ENCODE peak calls at places on chromosomes 12 and 14, in eight cellular contexts. One of them, this sample, is unnamed.

GRCh38 chr14:78595797-78596196 is 425.6 kb downstream of the NRXN3 start:
- DNase-seq in dorsolateral prefrontal cortex: no peak
- DNase-seq in IMR-90: no peak
- DNase-seq in SJSA1: no peak
- DNase-seq in Peyer's patch: no peak
- DNase-seq in psoas muscle: no peak
- DNase-seq in right cardiac atrium: no peak
- DNase-seq in uterus: no peak
- DNase-seq in this sample: no peak

GRCh38 chr12:58346032-58346632 is 404.8 kb downstream of the ATP23 start:
- DNase-seq in dorsolateral prefrontal cortex: no peak
- DNase-seq in IMR-90: peak
- DNase-seq in SJSA1: no peak
- DNase-seq in Peyer's patch: no peak
- DNase-seq in psoas muscle: no peak
- DNase-seq in right cardiac atrium: no peak
- DNase-seq in uterus: no peak
- DNase-seq in this sample: no peak

GRCh38 chr12:120689397-120690082 is 2.6 kb downstream of the MLEC start:
- DNase-seq in dorsolateral prefrontal cortex: no peak
- DNase-seq in IMR-90: no peak
- DNase-seq in SJSA1: no peak
- DNase-seq in Peyer's patch: no peak
- DNase-seq in psoas muscle: no peak
- DNase-seq in right cardiac atrium: no peak
- DNase-seq in uterus: no peak
- DNase-seq in this sample: no peak

GRCh38 chr14:54147285-54147684 is 190.7 kb upstream of the BMP4 start:
- DNase-seq in dorsolateral prefrontal cortex: no peak
- DNase-seq in IMR-90: peak
- DNase-seq in SJSA1: peak
- DNase-seq in Peyer's patch: no peak
- DNase-seq in psoas muscle: no peak
- DNase-seq in right cardiac atrium: no peak
- DNase-seq in uterus: no peak
- DNase-seq in this sample: no peak

GRCh38 chr12:92028039-92028709 is 117.5 kb downstream of the BTG1 start:
- DNase-seq in dorsolateral prefrontal cortex: no peak
- DNase-seq in IMR-90: no peak
- DNase-seq in SJSA1: no peak
- DNase-seq in Peyer's patch: no peak
- DNase-seq in psoas muscle: no peak
- DNase-seq in right cardiac atrium: no peak
- DNase-seq in uterus: peak
- DNase-seq in this sample: no peak

GRCh38 chr14:38143651-38144505 is 63.8 kb upstream of the SSTR1 start:
- DNase-seq in dorsolateral prefrontal cortex: no peak
- DNase-seq in IMR-90: peak
- DNase-seq in SJSA1: no peak
- DNase-seq in Peyer's patch: no peak
- DNase-seq in psoas muscle: no peak
- DNase-seq in right cardiac atrium: no peak
- DNase-seq in uterus: no peak
- DNase-seq in this sample: no peak

GRCh38 chr12:89506050-89506449 is 18.5 kb downstream of the GALNT4 start:
- DNase-seq in dorsolateral prefrontal cortex: no peak
- DNase-seq in IMR-90: no peak
- DNase-seq in SJSA1: no peak
- DNase-seq in Peyer's patch: no peak
- DNase-seq in psoas muscle: no peak
- DNase-seq in right cardiac atrium: no peak
- DNase-seq in uterus: no peak
- DNase-seq in this sample: no peak

GRCh38 chr14:104594310-104595046 is 10.1 kb downstream of the TMEM179 start:
- DNase-seq in dorsolateral prefrontal cortex: no peak
- DNase-seq in IMR-90: no peak
- DNase-seq in SJSA1: no peak
- DNase-seq in Peyer's patch: no peak
- DNase-seq in psoas muscle: peak
- DNase-seq in right cardiac atrium: peak
- DNase-seq in uterus: no peak
- DNase-seq in this sample: no peak

GRCh38 chr14:89828473-89829200 is 125.9 kb downstream of the EFCAB11 start:
- DNase-seq in dorsolateral prefrontal cortex: no peak
- DNase-seq in IMR-90: peak
- DNase-seq in SJSA1: no peak
- DNase-seq in Peyer's patch: no peak
- DNase-seq in psoas muscle: no peak
- DNase-seq in right cardiac atrium: no peak
- DNase-seq in uterus: no peak
- DNase-seq in this sample: no peak

GRCh38 chr14:85221832-85222231 is 308.1 kb upstream of the FLRT2 start:
- DNase-seq in dorsolateral prefrontal cortex: no peak
- DNase-seq in IMR-90: no peak
- DNase-seq in SJSA1: no peak
- DNase-seq in Peyer's patch: no peak
- DNase-seq in psoas muscle: no peak
- DNase-seq in right cardiac atrium: no peak
- DNase-seq in uterus: no peak
- DNase-seq in this sample: no peak

GRCh38 chr14:75643985-75644384 is 16.7 kb downstream of the ERG28 start:
- DNase-seq in dorsolateral prefrontal cortex: no peak
- DNase-seq in IMR-90: peak
- DNase-seq in SJSA1: no peak
- DNase-seq in Peyer's patch: no peak
- DNase-seq in psoas muscle: no peak
- DNase-seq in right cardiac atrium: no peak
- DNase-seq in uterus: no peak
- DNase-seq in this sample: no peak

GRCh38 chr14:91261115-91261514 is 16.6 kb upstream of the GPR68 start:
- DNase-seq in dorsolateral prefrontal cortex: no peak
- DNase-seq in IMR-90: no peak
- DNase-seq in SJSA1: no peak
- DNase-seq in Peyer's patch: no peak
- DNase-seq in psoas muscle: no peak
- DNase-seq in right cardiac atrium: no peak
- DNase-seq in uterus: no peak
- DNase-seq in this sample: no peak

GRCh38 chr12:94187351-94187750 is 39.0 kb downstream of the PLXNC1 start:
- DNase-seq in dorsolateral prefrontal cortex: no peak
- DNase-seq in IMR-90: no peak
- DNase-seq in SJSA1: no peak
- DNase-seq in Peyer's patch: no peak
- DNase-seq in psoas muscle: no peak
- DNase-seq in right cardiac atrium: no peak
- DNase-seq in uterus: no peak
- DNase-seq in this sample: no peak

GRCh38 chr14:22547948-22548750 is 40.9 kb downstream of the DAD1 start:
- DNase-seq in dorsolateral prefrontal cortex: no peak
- DNase-seq in IMR-90: no peak
- DNase-seq in SJSA1: no peak
- DNase-seq in Peyer's patch: no peak
- DNase-seq in psoas muscle: no peak
- DNase-seq in right cardiac atrium: no peak
- DNase-seq in uterus: no peak
- DNase-seq in this sample: no peak

DNA sequence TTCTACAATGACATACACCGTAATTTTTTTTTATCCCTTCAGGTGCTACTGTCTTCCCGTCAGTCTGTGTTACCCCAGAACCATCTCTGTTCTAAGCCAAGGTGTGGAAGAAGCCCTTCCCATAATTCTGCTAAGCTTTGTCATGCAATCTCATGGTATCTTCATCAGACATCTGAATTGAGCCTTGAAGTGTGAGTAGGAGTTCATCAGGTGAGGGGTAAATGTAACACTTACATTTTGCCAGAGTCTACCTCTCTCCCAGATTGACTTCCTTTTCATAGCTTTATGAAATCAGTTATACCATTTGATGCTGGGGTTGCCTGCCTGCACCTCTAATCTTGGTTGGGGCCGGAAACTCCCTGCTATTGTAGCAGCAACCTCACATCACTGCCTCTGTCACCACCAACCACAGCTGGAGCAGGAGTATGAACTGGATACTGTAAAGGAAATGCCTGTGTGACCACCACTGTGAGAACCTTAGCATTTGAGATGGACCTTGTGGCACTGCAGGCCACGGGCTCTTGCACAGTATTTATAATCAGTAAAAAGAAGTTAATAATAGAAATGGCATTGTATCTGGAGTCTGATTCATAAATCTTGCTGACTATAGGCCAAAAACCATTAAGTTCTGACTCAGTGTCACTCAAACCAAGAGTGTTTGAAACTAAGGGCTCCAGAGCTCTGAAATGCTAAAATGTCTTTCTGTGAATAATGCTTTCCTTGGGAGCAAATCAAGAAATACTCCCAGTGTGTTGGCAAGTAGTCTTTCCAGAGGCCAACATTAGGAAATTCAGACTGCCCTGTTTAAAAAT is 58.6 kb upstream of the STK38L start:
- DNase-seq in dorsolateral prefrontal cortex: no peak
- DNase-seq in IMR-90: peak
- DNase-seq in SJSA1: no peak
- DNase-seq in Peyer's patch: no peak
- DNase-seq in psoas muscle: no peak
- DNase-seq in right cardiac atrium: no peak
- DNase-seq in uterus: no peak
- DNase-seq in this sample: no peak
- H3K27ac ChIP-seq in dorsolateral prefrontal cortex: no peak
- H3K27ac ChIP-seq in IMR-90: no peak
- H3K27ac ChIP-seq in SJSA1: no peak
- H3K27ac ChIP-seq in Peyer's patch: no peak
- H3K27ac ChIP-seq in psoas muscle: no peak
- H3K27ac ChIP-seq in right cardiac atrium: peak
- H3K27ac ChIP-seq in uterus: peak
- H3K27ac ChIP-seq in this sample: no peak

GRCh38 chr14:61455351-61455750 is 134.0 kb downstream of the PRKCH start:
- DNase-seq in dorsolateral prefrontal cortex: no peak
- DNase-seq in IMR-90: no peak
- DNase-seq in SJSA1: no peak
- DNase-seq in Peyer's patch: no peak
- DNase-seq in psoas muscle: no peak
- DNase-seq in right cardiac atrium: peak
- DNase-seq in uterus: no peak
- DNase-seq in this sample: no peak

GRCh38 chr14:61453103-61453767 is 131.9 kb downstream of the PRKCH start:
- DNase-seq in dorsolateral prefrontal cortex: no peak
- DNase-seq in IMR-90: no peak
- DNase-seq in SJSA1: no peak
- DNase-seq in Peyer's patch: no peak
- DNase-seq in psoas muscle: no peak
- DNase-seq in right cardiac atrium: no peak
- DNase-seq in uterus: no peak
- DNase-seq in this sample: no peak

GRCh38 chr14:61452452-61452851 is 131.1 kb downstream of the PRKCH start:
- DNase-seq in dorsolateral prefrontal cortex: no peak
- DNase-seq in IMR-90: no peak
- DNase-seq in SJSA1: no peak
- DNase-seq in Peyer's patch: no peak
- DNase-seq in psoas muscle: no peak
- DNase-seq in right cardiac atrium: no peak
- DNase-seq in uterus: no peak
- DNase-seq in this sample: no peak

GRCh38 chr14:61456720-61457119 is 135.3 kb downstream of the PRKCH start:
- DNase-seq in dorsolateral prefrontal cortex: peak
- DNase-seq in IMR-90: peak
- DNase-seq in SJSA1: peak
- DNase-seq in Peyer's patch: peak
- DNase-seq in psoas muscle: peak
- DNase-seq in right cardiac atrium: peak
- DNase-seq in uterus: peak
- DNase-seq in this sample: no peak

GRCh38 chr14:61454545-61454944 is 133.2 kb downstream of the PRKCH start:
- DNase-seq in dorsolateral prefrontal cortex: no peak
- DNase-seq in IMR-90: no peak
- DNase-seq in SJSA1: no peak
- DNase-seq in Peyer's patch: no peak
- DNase-seq in psoas muscle: no peak
- DNase-seq in right cardiac atrium: peak
- DNase-seq in uterus: no peak
- DNase-seq in this sample: no peak
- H3K27ac ChIP-seq in dorsolateral prefrontal cortex: no peak
- H3K27ac ChIP-seq in IMR-90: no peak
- H3K27ac ChIP-seq in SJSA1: no peak
- H3K27ac ChIP-seq in Peyer's patch: peak
- H3K27ac ChIP-seq in psoas muscle: peak
- H3K27ac ChIP-seq in right cardiac atrium: no peak
- H3K27ac ChIP-seq in uterus: no peak
- H3K27ac ChIP-seq in this sample: no peak

DNA sequence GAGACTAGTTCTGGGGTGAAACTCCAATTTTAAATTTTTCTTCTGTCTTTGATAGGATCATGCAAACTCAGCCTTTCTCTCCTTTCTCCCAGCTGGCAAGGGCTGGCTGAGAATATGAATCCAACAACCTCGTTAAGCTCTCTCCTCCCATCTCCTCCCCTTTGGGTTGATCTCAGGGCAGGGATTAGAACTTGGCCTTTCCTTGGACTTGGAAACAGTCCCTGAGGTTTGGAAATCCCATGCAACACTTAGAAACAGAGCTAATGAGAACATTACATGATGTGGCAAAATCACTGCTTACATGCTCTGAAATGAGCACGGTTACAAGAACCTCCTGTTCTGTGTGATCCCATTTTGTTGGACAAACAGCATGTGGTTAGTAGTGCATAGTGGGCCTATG is 31.6 kb downstream of the ACACB start:
- DNase-seq in dorsolateral prefrontal cortex: no peak
- DNase-seq in IMR-90: no peak
- DNase-seq in SJSA1: no peak
- DNase-seq in Peyer's patch: no peak
- DNase-seq in psoas muscle: no peak
- DNase-seq in right cardiac atrium: peak
- DNase-seq in uterus: peak
- DNase-seq in this sample: no peak
- H3K27ac ChIP-seq in dorsolateral prefrontal cortex: no peak
- H3K27ac ChIP-seq in IMR-90: no peak
- H3K27ac ChIP-seq in SJSA1: no peak
- H3K27ac ChIP-seq in Peyer's patch: peak
- H3K27ac ChIP-seq in psoas muscle: peak
- H3K27ac ChIP-seq in right cardiac atrium: peak
- H3K27ac ChIP-seq in uterus: peak
- H3K27ac ChIP-seq in this sample: no peak

DNA sequence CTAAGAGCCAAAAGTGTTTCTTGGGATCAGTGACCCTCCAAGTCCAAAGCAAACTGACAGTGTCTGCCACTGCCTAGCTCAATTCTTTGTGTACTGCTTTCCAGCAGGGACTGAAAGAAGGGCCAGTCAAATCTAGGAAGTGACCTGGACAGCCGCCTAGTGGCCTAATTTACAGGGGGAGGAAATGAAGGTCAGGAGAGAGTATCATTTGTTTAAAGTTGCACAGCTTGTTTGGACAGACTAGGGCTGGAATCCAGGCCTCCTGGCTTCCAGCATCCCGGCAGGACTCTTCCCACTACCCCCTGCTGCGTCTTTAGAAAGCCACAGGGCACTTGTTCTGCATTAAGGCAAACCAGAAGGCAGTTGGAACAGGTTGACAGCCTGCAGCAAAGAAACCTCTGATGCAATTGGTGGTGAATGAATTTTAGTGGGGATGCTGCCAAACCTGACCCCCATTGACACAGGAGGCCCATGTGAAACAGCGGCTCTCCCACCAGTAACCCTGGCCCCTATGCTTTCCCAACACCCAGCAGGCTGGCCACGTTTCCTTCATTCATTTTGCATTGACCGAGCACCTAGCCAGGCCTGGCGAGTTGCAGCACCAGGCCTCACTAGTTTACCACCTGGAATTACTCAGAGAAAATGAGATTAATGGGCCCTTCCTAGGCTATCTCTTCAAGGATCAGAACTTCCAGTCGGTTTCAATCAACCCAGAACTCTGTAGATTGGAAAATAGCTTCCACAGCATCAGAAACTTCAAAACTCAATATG is 28.2 kb downstream of the GALNT16 start:
- DNase-seq in dorsolateral prefrontal cortex: no peak
- DNase-seq in IMR-90: peak
- DNase-seq in SJSA1: no peak
- DNase-seq in Peyer's patch: no peak
- DNase-seq in psoas muscle: peak
- DNase-seq in right cardiac atrium: peak
- DNase-seq in uterus: peak
- DNase-seq in this sample: no peak
- H3K27ac ChIP-seq in dorsolateral prefrontal cortex: peak
- H3K27ac ChIP-seq in IMR-90: no peak
- H3K27ac ChIP-seq in SJSA1: no peak
- H3K27ac ChIP-seq in Peyer's patch: peak
- H3K27ac ChIP-seq in psoas muscle: peak
- H3K27ac ChIP-seq in right cardiac atrium: no peak
- H3K27ac ChIP-seq in uterus: peak
- H3K27ac ChIP-seq in this sample: no peak

This sample was measured in substantia nigra.